ENCODE peak calls at places on chromosomes 4 and X, in five cellular contexts. P, O, T, J and H are unnamed samples.

GRCh38 chr4:25799522-25799921 is 63.3 kb downstream of the SEL1L3 start:
- DNase-seq in O (no peak), P (no peak), T (no peak), J (peak; percentile 5), H (no peak)

GRCh38 chr4:54014761-54015160 is 49.6 kb downstream of the CHIC2 start:
- DNase-seq in T (no peak), P (no peak), O (no peak), J (no peak), H (no peak)

GRCh38 chrX:145609951-145610511 is 207.6 kb upstream of the SLITRK2 start:
- DNase-seq in O (no peak), P (no peak), T (no peak), J (no peak), H (no peak)

GRCh38 chrX:19673334-19674040 is 158.2 kb upstream of the MAP3K15 start:
- DNase-seq in P (no peak), O (no peak), J (no peak), T (no peak), H (peak; percentile 77)

GRCh38 chrX:99703467-99703866 is 706.6 kb downstream of the PCDH19 start:
- DNase-seq in T (no peak), O (no peak), J (no peak), P (no peak), H (no peak)

GRCh38 chr4:76990288-76991080 is 40.9 kb downstream of the SEPTIN11 start:
- DNase-seq in P (no peak), T (no peak), O (no peak), J (no peak), H (no peak)

GRCh38 chr4:85823295-85823694 is 348.3 kb downstream of the ARHGAP24 start:
- DNase-seq in P (no peak), J (peak; percentile 33), T (no peak), O (no peak), H (no peak)

GRCh38 chr4:182179105-182179504 is 64.1 kb upstream of the TENM3 start:
- DNase-seq in J (no peak), O (no peak), P (no peak), T (peak; percentile 87), H (no peak)

GRCh38 chr4:54872246-54872645 is 214.5 kb downstream of the KIT start:
- DNase-seq in P (no peak), T (no peak), O (no peak), J (no peak), H (no peak)

GRCh38 chr4:87068591-87069021 is 133.8 kb downstream of the AFF1 start:
- DNase-seq in T (no peak), J (no peak), P (no peak), O (no peak), H (no peak)

GRCh38 chrX:65588795-65589194 is 54.2 kb upstream of the LAS1L start:
- DNase-seq in P (no peak), O (no peak), T (no peak), J (no peak), H (no peak)
- H3K9ac ChIP-seq in P (peak overlapping the region; percentile 66), O (no peak overlapping the region), T (no peak overlapping the region), J (no peak overlapping the region), H (no peak overlapping the region)

GRCh38 chr4:104531390-104531789 is 36.7 kb upstream of the CXXC4 start:
- DNase-seq in O (peak; percentile 16), P (no peak), T (no peak), J (no peak), H (no peak)
- TF ChIP-seq CTCF in O (peak; percentile 33), P (no peak), T (peak; percentile 16), J (no peak), H (no peak)

GRCh38 chrX:72396117-72396516 is 90.4 kb upstream of the CITED1 start:
- DNase-seq in J (no peak), O (no peak), T (no peak), P (no peak), H (no peak)
- H3K9ac ChIP-seq in J (no peak overlapping the region), O (no peak overlapping the region), T (no peak overlapping the region), P (no peak overlapping the region), H (no peak overlapping the region)

GRCh38 chr4:169045862-169046584 is 36.0 kb upstream of the CBR4 start:
- DNase-seq in O (no peak), P (no peak), J (peak; percentile 52), T (peak; percentile 63), H (no peak)
- TF ChIP-seq CTCF in O (no peak), P (no peak), J (peak; percentile 62), T (peak; percentile 46), H (peak; percentile 13)

DNA sequence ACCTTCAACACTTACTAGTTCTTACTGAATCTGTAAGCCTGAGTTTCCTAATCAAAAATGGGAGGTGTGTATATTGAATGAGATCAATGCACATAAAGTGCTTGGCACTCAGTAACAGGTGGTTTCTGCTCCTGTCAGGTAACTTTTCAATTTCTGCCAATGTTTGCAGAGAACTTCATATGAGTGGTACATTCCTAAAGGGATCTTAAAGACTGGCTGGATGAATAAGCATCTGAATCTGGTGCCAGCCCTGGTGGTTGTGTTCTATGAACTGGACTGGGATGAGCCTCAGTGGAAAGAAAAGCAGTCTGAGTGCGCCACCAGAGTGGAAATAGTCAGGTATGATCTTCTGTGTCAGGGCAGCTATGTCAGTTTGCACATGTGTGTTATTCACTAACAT is 7.0 kb downstream of the TRAPPC11 start:
- DNase-seq in J (no peak), O (no peak), T (no peak), P (no peak), H (no peak)
- H3K9ac ChIP-seq in J (no peak overlapping the region), O (no peak overlapping the region), T (no peak overlapping the region), P (no peak overlapping the region), H (no peak overlapping the region)

GRCh38 chr4:177441061-177441802 is 1.0 kb downstream of the AGA start:
- DNase-seq in T (peak; percentile 11), P (peak; percentile 16), O (peak; percentile 44), J (no peak), H (no peak)
- TF ChIP-seq CTCF in T (peak; percentile 24), P (peak; percentile 44), O (peak; percentile 45), J (peak; percentile 34), H (no peak)